ENCODE peak calls at places on chromosome 3, in four cellular contexts. One of them, this sample, is unnamed.

GRCh38 chr3:182241777-182242556 is 530.2 kb downstream of the SOX2 start:
- DNase-seq in WTC11: no peak
- DNase-seq in cardiac muscle cell: peak
- DNase-seq in AG04450: no peak
- DNase-seq in this sample: no peak

GRCh38 chr3:70352215-70352614 is 39.8 kb upstream of the MDFIC2 start:
- DNase-seq in AG04450: no peak
- DNase-seq in WTC11: no peak
- DNase-seq in cardiac muscle cell: no peak
- DNase-seq in this sample: no peak

GRCh38 chr3:32340039-32340438 is 51.6 kb upstream of the CMTM7 start:
- DNase-seq in AG04450: no peak
- DNase-seq in cardiac muscle cell: peak
- DNase-seq in WTC11: peak
- DNase-seq in this sample: no peak

GRCh38 chr3:127407026-127407939 is 119.4 kb upstream of the PRR20G start:
- DNase-seq in cardiac muscle cell: no peak
- DNase-seq in WTC11: no peak
- DNase-seq in AG04450: no peak
- DNase-seq in this sample: no peak

GRCh38 chr3:127373701-127374625 is 86.1 kb upstream of the PRR20G start:
- DNase-seq in cardiac muscle cell: peak
- DNase-seq in WTC11: peak
- DNase-seq in AG04450: no peak
- DNase-seq in this sample: no peak

GRCh38 chr3:26245236-26245635 is 377.3 kb upstream of the LRRC3B start:
- DNase-seq in WTC11: no peak
- DNase-seq in cardiac muscle cell: no peak
- DNase-seq in AG04450: no peak
- DNase-seq in this sample: no peak

GRCh38 chr3:13623101-13623654 is 74.3 kb downstream of the FBLN2 start:
- DNase-seq in WTC11: no peak
- DNase-seq in AG04450: no peak
- DNase-seq in cardiac muscle cell: peak
- DNase-seq in this sample: no peak

GRCh38 chr3:50388021-50388719 is 28.8 kb upstream of the TMEM115 start:
- DNase-seq in cardiac muscle cell: peak
- DNase-seq in AG04450: no peak
- DNase-seq in WTC11: peak
- DNase-seq in this sample: peak

GRCh38 chr3:189513281-189514151 is 117.7 kb upstream of the TP63 start:
- DNase-seq in WTC11: no peak
- DNase-seq in cardiac muscle cell: no peak
- DNase-seq in AG04450: no peak
- DNase-seq in this sample: no peak

GRCh38 chr3:76369170-76369569 is 583.8 kb upstream of the ZNF717 start:
- DNase-seq in AG04450: no peak
- DNase-seq in cardiac muscle cell: no peak
- DNase-seq in WTC11: no peak
- DNase-seq in this sample: no peak

GRCh38 chr3:50876947-50877346 is 202.2 kb downstream of the DOCK3 start:
- DNase-seq in WTC11: no peak
- DNase-seq in cardiac muscle cell: no peak
- DNase-seq in AG04450: no peak
- DNase-seq in this sample: no peak

GRCh38 chr3:191197761-191198160 is 1.3 kb upstream of the OSTN start:
- DNase-seq in cardiac muscle cell: no peak
- DNase-seq in WTC11: no peak
- DNase-seq in AG04450: no peak
- DNase-seq in this sample: no peak

GRCh38 chr3:129596194-129597086 is 10.0 kb downstream of the PLXND1 start:
- DNase-seq in cardiac muscle cell: peak
- DNase-seq in AG04450: peak
- DNase-seq in WTC11: no peak
- DNase-seq in this sample: peak

GRCh38 chr3:172143060-172143451 is 103.7 kb downstream of the FNDC3B start:
- DNase-seq in AG04450: no peak
- DNase-seq in WTC11: no peak
- DNase-seq in cardiac muscle cell: no peak
- DNase-seq in this sample: no peak
- TF ChIP-seq CTCF in AG04450: no peak
- TF ChIP-seq CTCF in WTC11: no peak
- TF ChIP-seq CTCF in cardiac muscle cell: no peak
- TF ChIP-seq CTCF in this sample: no peak

GRCh38 chr3:115127208-115127607 is 19.9 kb downstream of the ZBTB20 start:
- DNase-seq in cardiac muscle cell: no peak
- DNase-seq in WTC11: no peak
- DNase-seq in AG04450: no peak
- DNase-seq in this sample: no peak
- TF ChIP-seq CTCF in cardiac muscle cell: no peak
- TF ChIP-seq CTCF in WTC11: no peak
- TF ChIP-seq CTCF in AG04450: no peak
- TF ChIP-seq CTCF in this sample: no peak

GRCh38 chr3:179069762-179070390 is 1.7 kb downstream of the ZMAT3 start:
- DNase-seq in AG04450: no peak
- DNase-seq in WTC11: no peak
- DNase-seq in cardiac muscle cell: no peak
- DNase-seq in this sample: no peak

GRCh38 chr3:179067291-179067690 is 4.3 kb downstream of the ZMAT3 start:
- DNase-seq in WTC11: no peak
- DNase-seq in AG04450: no peak
- DNase-seq in cardiac muscle cell: peak
- DNase-seq in this sample: no peak

GRCh38 chr3:179071161-179071568 is 444 bp downstream of the ZMAT3 start:
- DNase-seq in cardiac muscle cell: peak
- DNase-seq in WTC11: no peak
- DNase-seq in AG04450: no peak
- DNase-seq in this sample: no peak

GRCh38 chr3:179067839-179068238 is 3.8 kb downstream of the ZMAT3 start:
- DNase-seq in WTC11: no peak
- DNase-seq in AG04450: no peak
- DNase-seq in cardiac muscle cell: peak
- DNase-seq in this sample: no peak

DNA sequence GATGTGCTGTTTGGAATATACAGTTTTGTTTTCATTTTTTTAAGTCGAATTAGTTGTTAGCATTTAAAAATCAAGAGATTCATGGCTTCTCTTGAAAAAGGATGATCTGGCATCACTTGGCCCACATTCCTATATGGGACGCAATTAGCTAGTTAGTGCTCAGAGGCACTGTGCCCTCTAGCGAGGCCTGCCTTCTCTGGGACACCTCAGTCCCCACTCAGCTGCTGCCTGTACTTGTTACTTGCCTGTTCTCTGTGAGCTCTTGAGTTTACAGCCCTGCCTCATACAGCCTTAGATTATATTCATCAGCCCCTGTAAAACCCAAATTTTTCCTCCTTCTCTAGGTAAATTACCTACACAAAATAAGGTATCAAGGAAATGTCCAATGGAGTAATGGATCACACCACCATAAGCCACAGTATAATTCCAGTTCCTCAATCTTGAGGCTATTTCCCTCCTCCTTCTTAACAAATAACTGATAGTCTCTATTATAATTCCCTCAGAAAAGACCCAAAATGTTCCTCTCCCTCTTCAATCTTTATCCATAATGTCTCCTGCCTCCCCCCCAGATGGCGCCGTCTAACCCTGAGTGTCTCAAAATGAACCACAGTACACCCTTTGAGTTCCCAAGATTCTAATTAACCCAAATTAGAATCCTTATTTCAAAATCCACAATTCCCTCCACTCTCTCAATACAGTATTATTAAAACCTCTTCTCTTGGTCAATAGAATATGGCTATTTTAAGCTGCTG is 2.7 kb downstream of the ZMAT3 start:
- DNase-seq in WTC11: no peak
- DNase-seq in cardiac muscle cell: peak
- DNase-seq in AG04450: no peak
- DNase-seq in this sample: peak
- TF ChIP-seq CTCF in WTC11: no peak
- TF ChIP-seq CTCF in cardiac muscle cell: peak
- TF ChIP-seq CTCF in AG04450: peak
- TF ChIP-seq CTCF in this sample: peak

DNA sequence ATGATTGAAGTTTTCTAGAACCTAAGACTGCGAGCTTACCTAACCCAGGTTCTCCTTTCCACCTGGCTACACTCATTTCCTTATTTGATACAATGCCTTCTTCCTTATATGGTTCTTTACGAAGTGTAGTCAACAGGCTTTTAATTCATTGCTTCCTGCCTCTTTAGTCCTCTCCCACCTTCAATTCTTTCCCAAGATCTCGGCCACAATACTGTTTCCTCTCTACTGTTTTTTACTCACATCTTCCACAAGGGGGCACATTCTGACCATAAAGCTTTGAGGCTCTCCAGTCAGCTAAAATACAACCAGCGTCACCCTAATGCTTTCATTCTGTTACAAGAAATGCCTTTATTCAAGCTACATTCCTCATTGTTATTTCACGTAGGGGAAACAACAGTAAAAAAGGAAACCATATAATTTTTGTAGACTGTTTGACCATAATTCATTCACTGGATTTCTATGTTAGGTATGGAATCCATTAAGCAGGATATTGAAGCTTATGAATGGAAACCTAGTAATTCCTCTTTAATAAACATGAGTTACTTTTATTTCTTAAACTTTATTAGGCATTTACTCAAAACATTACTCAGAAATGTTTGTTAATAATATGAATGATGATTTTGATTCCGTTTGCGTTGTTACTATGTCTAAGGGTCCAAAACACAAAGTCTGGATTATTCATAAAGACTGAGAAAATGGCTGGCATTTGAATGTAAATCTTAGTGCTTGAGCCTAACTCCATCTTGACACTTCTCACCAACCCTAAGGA is 29.5 kb upstream of the VEPH1 start:
- DNase-seq in AG04450: peak
- DNase-seq in WTC11: no peak
- DNase-seq in cardiac muscle cell: peak
- DNase-seq in this sample: no peak
- TF ChIP-seq CTCF in AG04450: peak
- TF ChIP-seq CTCF in WTC11: peak
- TF ChIP-seq CTCF in cardiac muscle cell: peak
- TF ChIP-seq CTCF in this sample: peak

GRCh38 chr3:159229161-159229560 is 427.3 kb downstream of the MFSD1 start:
- DNase-seq in AG04450: no peak
- DNase-seq in WTC11: no peak
- DNase-seq in cardiac muscle cell: no peak
- DNase-seq in this sample: no peak
- TF ChIP-seq CTCF in AG04450: no peak
- TF ChIP-seq CTCF in WTC11: no peak
- TF ChIP-seq CTCF in cardiac muscle cell: no peak
- TF ChIP-seq CTCF in this sample: no peak

DNA sequence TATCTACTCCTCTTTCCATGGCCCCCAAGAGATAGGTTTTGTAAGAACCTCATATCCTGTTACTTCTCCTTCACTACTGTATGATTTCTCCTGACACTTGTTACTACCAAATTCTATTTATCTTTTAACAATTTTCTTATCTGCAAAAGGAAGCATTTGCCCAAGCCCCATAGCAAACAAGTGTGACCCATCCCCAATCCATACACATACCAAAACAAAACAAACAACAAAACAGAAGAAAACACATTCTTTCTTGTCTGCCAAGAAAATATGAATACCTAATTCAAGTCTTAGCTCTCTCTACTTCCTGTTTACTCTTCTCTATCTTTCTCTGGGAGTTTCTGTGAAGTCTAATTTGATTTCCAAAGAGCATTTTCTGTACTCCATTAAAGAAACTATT is 39.0 kb upstream of the AADAC start:
- DNase-seq in AG04450: no peak
- DNase-seq in WTC11: no peak
- DNase-seq in cardiac muscle cell: no peak
- DNase-seq in this sample: no peak
- TF ChIP-seq CTCF in AG04450: no peak
- TF ChIP-seq CTCF in WTC11: no peak
- TF ChIP-seq CTCF in cardiac muscle cell: no peak
- TF ChIP-seq CTCF in this sample: no peak